ENCODE peak calls at places on chromosomes 16 and 17, in seven cellular contexts. V is H7; B is thoracic aorta; W is esophagus squamous epithelium; G is stomach; L is heart left ventricle; T is effector memory CD4-positive, alpha-beta T cell. Z is an unnamed sample.

GRCh38 chr16:63655846-63656245 is 1466.0 kb downstream of the CDH11 start:
- DNase-seq in L (no peak), B (no peak), V (no peak), G (no peak), W (no peak), T (no peak), Z (no peak)

GRCh38 chr17:40253565-40253964 is 34.1 kb upstream of the CDC6 start:
- DNase-seq in T (no peak), L (no peak), G (no peak), W (no peak), B (no peak), V (no peak), Z (no peak)

GRCh38 chr17:72563952-72564351 is 443.1 kb downstream of the SOX9 start:
- DNase-seq in V (no peak), L (no peak), T (no peak), G (no peak), W (no peak), B (no peak), Z (no peak)

GRCh38 chr16:7361416-7362129 is 28.9 kb downstream of the RBFOX1 start:
- DNase-seq in W (no peak), T (no peak), G (no peak), L (no peak), B (no peak), V (no peak), Z (no peak)

GRCh38 chr16:938136-938535 is 32.6 kb downstream of the LMF1 start:
- DNase-seq in G (no peak), W (no peak), L (no peak), T (no peak), V (no peak), B (no peak), Z (no peak)

GRCh38 chr16:16083421-16084156 is 134.2 kb downstream of the ABCC1 start:
- DNase-seq in B (no peak), T (no peak), V (no peak), G (no peak), L (no peak), W (no peak), Z (no peak)

GRCh38 chr16:58264961-58265479 is 29.8 kb downstream of the PRSS54 start:
- DNase-seq in G (no peak), T (no peak), B (no peak), L (no peak), W (no peak), V (no peak), Z (peak; percentile 5)

GRCh38 chr17:16491703-16492612 is at the start of gene LRRC75A:
- DNase-seq in V (peak; percentile 96), G (peak; percentile 59), B (no peak), L (peak; percentile 47), W (no peak), T (peak; percentile 27), Z (peak; percentile 48)

GRCh38 chr17:78904371-78904770 is 1.4 kb upstream of the CEP295NL start:
- DNase-seq in V (no peak), L (no peak), T (no peak), B (no peak), W (no peak), G (no peak), Z (no peak)

GRCh38 chr17:74713199-74713755 is 554 bp upstream of the CD300LF start:
- DNase-seq in W (no peak), V (no peak), B (no peak), L (no peak), G (no peak), T (no peak), Z (no peak)

GRCh38 chr17:55699178-55699865 is 23.3 kb downstream of the TMEM100 start:
- DNase-seq in W (no peak), B (no peak), L (no peak), G (no peak), V (no peak), T (no peak), Z (peak; percentile 55)

GRCh38 chr17:79974786-79975497 is 60.7 kb downstream of the TBC1D16 start:
- DNase-seq in V (peak; percentile 86), L (no peak), W (no peak), G (peak; percentile 71), B (no peak), T (no peak), Z (no peak)

GRCh38 chr16:55052335-55053070 is 121.8 kb downstream of the IRX5 start:
- DNase-seq in V (no peak), B (no peak), G (no peak), W (no peak), L (no peak), T (no peak), Z (no peak)

GRCh38 chr17:8954339-8954738 is 11.2 kb downstream of the PIK3R5 start:
- DNase-seq in B (no peak), W (peak; percentile 39), L (peak; percentile 77), G (peak; percentile 50), V (peak; percentile 44), T (peak; percentile 79), Z (peak; percentile 25)

GRCh38 chr17:57090560-57091185 is 5.6 kb downstream of the AKAP1 start:
- DNase-seq in B (no peak), L (no peak), G (no peak), V (no peak), W (no peak), T (no peak), Z (no peak)

GRCh38 chr17:10748475-10749110 is 18.8 kb upstream of the TMEM220 start:
- DNase-seq in V (no peak), G (no peak), B (no peak), W (no peak), L (no peak), T (no peak), Z (no peak)

GRCh38 chr17:10752696-10753095 is 22.9 kb upstream of the TMEM220 start:
- DNase-seq in B (no peak), T (no peak), W (no peak), G (no peak), V (no peak), L (no peak), Z (no peak)

GRCh38 chr17:10750210-10750609 is 20.4 kb upstream of the TMEM220 start:
- DNase-seq in T (no peak), W (no peak), L (no peak), G (peak; percentile 73), V (no peak), B (no peak), Z (no peak)

GRCh38 chr17:10754109-10754508 is 24.3 kb upstream of the TMEM220 start:
- DNase-seq in G (peak; percentile 74), V (peak; percentile 69), T (no peak), B (no peak), W (no peak), L (peak; percentile 34), Z (peak; percentile 30)

GRCh38 chr17:10751569-10751968 is 21.7 kb upstream of the TMEM220 start:
- DNase-seq in B (no peak), T (no peak), W (no peak), V (no peak), L (no peak), G (no peak), Z (no peak)
- H3K4me3 ChIP-seq in B (no peak overlapping the region), T (no peak overlapping the region), W (no peak overlapping the region), V (no peak overlapping the region), L (no peak overlapping the region), G (no peak overlapping the region), Z (no peak overlapping the region)

GRCh38 chr17:43552229-43552837 is 6.2 kb upstream of the ETV4 start:
- DNase-seq in V (no peak), T (no peak), L (no peak), G (no peak), B (no peak), W (no peak), Z (no peak)

GRCh38 chr17:43558805-43559160 is 12.6 kb upstream of the ETV4 start:
- DNase-seq in G (no peak), V (no peak), T (no peak), L (no peak), W (no peak), B (no peak), Z (peak; percentile 10)

GRCh38 chr17:43556292-43556691 is 10.2 kb upstream of the ETV4 start:
- DNase-seq in T (no peak), G (peak; percentile 52), L (no peak), V (no peak), W (no peak), B (no peak), Z (peak; percentile 52)

GRCh38 chr17:43553501-43554018 is 7.4 kb upstream of the ETV4 start:
- DNase-seq in G (no peak), V (peak; percentile 74), L (no peak), W (no peak), T (no peak), B (no peak), Z (no peak)

GRCh38 chr17:43554857-43555256 is 8.7 kb upstream of the ETV4 start:
- DNase-seq in G (no peak), L (no peak), W (no peak), B (no peak), T (no peak), V (peak; percentile 52), Z (no peak)
- H3K4me3 ChIP-seq in G (no peak overlapping the region), L (no peak overlapping the region), W (no peak overlapping the region), B (no peak overlapping the region), T (no peak overlapping the region), V (no peak overlapping the region), Z (no peak overlapping the region)

GRCh38 chr17:39105705-39106104 is 45.7 kb downstream of the PLXDC1 start:
- DNase-seq in W (no peak), L (no peak), B (no peak), G (no peak), T (no peak), V (peak; percentile 61), Z (no peak)

GRCh38 chr17:39107141-39107540 is 44.3 kb downstream of the PLXDC1 start:
- DNase-seq in T (no peak), B (no peak), V (no peak), W (no peak), L (no peak), G (no peak), Z (no peak)

GRCh38 chr17:39110435-39111136 is 40.9 kb downstream of the PLXDC1 start:
- DNase-seq in W (no peak), L (no peak), G (peak; percentile 80), V (peak; percentile 77), T (no peak), B (no peak), Z (peak; percentile 73)

GRCh38 chr17:39107973-39108372 is 43.5 kb downstream of the PLXDC1 start:
- DNase-seq in W (no peak), G (no peak), T (no peak), B (no peak), V (peak; percentile 61), L (no peak), Z (no peak)

DNA sequence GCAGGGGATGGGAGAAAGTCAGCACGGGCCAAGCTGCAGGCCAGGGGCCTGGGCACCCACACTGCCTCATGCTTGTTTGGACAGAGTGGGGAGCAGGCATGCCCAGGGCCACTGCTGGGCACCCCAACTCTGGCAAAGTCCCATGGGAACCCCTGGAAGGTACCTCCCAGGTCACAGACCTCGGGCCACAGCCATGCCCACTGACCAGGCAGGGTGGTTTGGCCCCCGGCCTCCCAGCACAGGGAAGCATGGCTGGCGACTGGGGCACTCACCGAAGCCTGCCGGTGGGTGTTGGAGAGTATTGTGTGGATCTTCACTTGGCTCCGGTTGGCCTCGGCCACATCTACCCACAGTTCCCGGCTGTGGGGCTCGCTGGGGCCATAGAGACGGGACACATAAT is 42.5 kb downstream of the PLXDC1 start:
- DNase-seq in T (no peak), W (no peak), B (no peak), G (no peak), L (no peak), V (no peak), Z (no peak)
- H3K4me3 ChIP-seq in T (no peak overlapping the region), W (no peak overlapping the region), B (no peak overlapping the region), G (no peak overlapping the region), L (no peak overlapping the region), V (no peak overlapping the region), Z (no peak overlapping the region)

DNA sequence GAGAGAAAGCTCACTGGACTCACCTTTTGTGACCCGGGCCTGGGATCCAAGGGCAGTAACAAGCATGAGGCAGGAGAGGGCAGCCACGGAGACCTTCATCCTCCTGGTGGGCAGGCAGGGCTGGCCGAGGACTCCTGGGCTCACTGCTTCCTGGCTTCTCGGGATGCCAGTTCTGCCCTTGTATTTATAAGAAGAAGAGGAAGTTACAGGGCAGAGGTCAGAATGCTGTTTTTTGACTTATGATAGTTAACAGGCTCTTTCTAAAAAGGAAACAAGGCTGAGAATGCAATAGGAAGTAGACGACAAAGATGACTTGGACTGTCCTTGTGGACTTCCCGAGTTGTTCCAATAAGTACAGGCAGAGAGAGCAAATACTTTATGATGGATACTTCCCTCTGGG is at the start of gene CCL23:
- DNase-seq in V (no peak), W (no peak), T (no peak), B (no peak), L (no peak), G (no peak), Z (no peak)
- H3K4me3 ChIP-seq in V (no peak within 1 kb of the TSS), W (no peak within 1 kb of the TSS), T (no peak within 1 kb of the TSS), B (no peak within 1 kb of the TSS), L (no peak within 1 kb of the TSS), G (no peak within 1 kb of the TSS), Z (no peak within 1 kb of the TSS)